ENCODE peak calls at places on chromosomes 12 and 14, in four cellular contexts. X, J, V and W are unnamed samples.

GRCh38 chr14:65732112-65732511 is 319.6 kb downstream of the FUT8 start:
- DNase-seq in X (no peak), J (no peak), V (no peak), W (no peak)

GRCh38 chr14:92690171-92691011 is 58.0 kb downstream of the LGMN start:
- DNase-seq in X (peak; percentile 33), J (no peak), V (no peak), W (peak; percentile 73)

GRCh38 chr12:115060477-115061168 is 376.6 kb upstream of the TBX3 start:
- DNase-seq in X (no peak), J (no peak), V (no peak), W (no peak)

GRCh38 chr12:4769073-4769472 is 48.9 kb downstream of the GALNT8 start:
- DNase-seq in X (no peak), J (no peak), V (no peak), W (no peak)

GRCh38 chr12:45669093-45669492 is 60.4 kb upstream of the ARID2 start:
- DNase-seq in X (no peak), J (no peak), V (no peak), W (no peak)

GRCh38 chr12:16482726-16483125 is 123.2 kb downstream of the LMO3 start:
- DNase-seq in X (no peak), J (no peak), V (no peak), W (no peak)

GRCh38 chr12:41112903-41113302 is 75.2 kb upstream of the PDZRN4 start:
- DNase-seq in X (no peak), J (no peak), V (no peak), W (no peak)

GRCh38 chr12:93778306-93778705 is 101.1 kb downstream of the CRADD start:
- DNase-seq in X (no peak), J (no peak), V (no peak), W (peak; percentile 64)

GRCh38 chr12:13887774-13888388 is 93.5 kb downstream of the GRIN2B start:
- DNase-seq in X (no peak), J (no peak), V (no peak), W (peak; percentile 23)

GRCh38 chr12:62722971-62723680 is 211.8 kb downstream of the PPM1H start:
- DNase-seq in X (no peak), J (no peak), V (no peak), W (no peak)

GRCh38 chr12:116397148-116397547 is 119.7 kb upstream of the MED13L start:
- DNase-seq in X (no peak), J (no peak), V (no peak), W (no peak)

GRCh38 chr12:14514154-14514842 is 53.4 kb downstream of the PLBD1 start:
- DNase-seq in X (peak; percentile 94), J (no peak), V (no peak), W (peak; percentile 88)

GRCh38 chr12:22672951-22673350 is 48.0 kb downstream of the ETNK1 start:
- DNase-seq in X (no peak), J (no peak), V (no peak), W (no peak)

GRCh38 chr12:32285484-32285883 is 113.9 kb upstream of the FGD4 start:
- DNase-seq in X (peak; percentile 42), J (no peak), V (no peak), W (no peak)

GRCh38 chr14:105867961-105868599 is 341.7 kb downstream of the TMEM121 start:
- DNase-seq in X (no peak), J (peak; percentile 6), V (no peak), W (no peak)

GRCh38 chr14:72779679-72780078 is 114.2 kb downstream of the DPF3 start:
- DNase-seq in X (no peak), J (no peak), V (no peak), W (no peak)

GRCh38 chr14:34052658-34053014 is 101.8 kb upstream of the EGLN3 start:
- DNase-seq in X (no peak), J (no peak), V (no peak), W (no peak)

GRCh38 chr14:76201162-76201561 is 49.4 kb downstream of the GPATCH2L start:
- DNase-seq in X (no peak), J (no peak), V (no peak), W (no peak)

GRCh38 chr14:90093942-90094595 is 32.3 kb downstream of the KCNK13 start:
- DNase-seq in X (no peak), J (no peak), V (no peak), W (no peak)

GRCh38 chr12:92634730-92635129 is 68.1 kb upstream of the PLEKHG7 start:
- DNase-seq in X (no peak), J (no peak), V (no peak), W (no peak)

GRCh38 chr12:114288071-114288470 is 117.9 kb downstream of the TBX5 start:
- DNase-seq in X (no peak), J (no peak), V (no peak), W (peak; percentile 86)

GRCh38 chr12:106583578-106584103 is 837 bp downstream of the RFX4 start:
- DNase-seq in X (peak; percentile 56), J (no peak), V (peak; percentile 18), W (peak; percentile 70)